ENCODE peak calls at places on chromosomes 4 and X, in seven cellular contexts. U is endothelial cell of umbilical vein, W is fibroblast of pulmonary artery, L is MM.1S, Z is sigmoid colon, V is IMR-90, B is BJ. R is an unnamed sample.
A peak's percentile ranks its signal among the peaks of the same experiment; 100 is the strongest.

GRCh38 chrX:32448320-32448719 is 763.0 kb downstream of the DMD start:
- DNase-seq in Z (no peak), U (no peak), W (no peak), L (peak; percentile 84), B (no peak), V (no peak), R (no peak)

GRCh38 chrX:139203681-139204575 is 326.6 kb upstream of the F9 start:
- DNase-seq in B (no peak), U (no peak), L (peak; percentile 17), Z (no peak), W (no peak), V (no peak), R (peak; percentile 74)

GRCh38 chr4:15778191-15778741 is at the start of gene CD38:
- DNase-seq in L (peak; percentile 86), B (no peak), Z (peak; percentile 69), W (no peak), U (no peak), V (no peak), R (no peak)

GRCh38 chr4:61200195-61200990 is at the start of gene ADGRL3:
- DNase-seq in L (no peak), W (peak; percentile 42), Z (peak; percentile 52), V (peak; percentile 6), U (no peak), B (no peak), R (peak; percentile 86)

GRCh38 chrX:97229318-97229717 is 345.6 kb downstream of the RPA4 start:
- DNase-seq in V (no peak), L (no peak), U (no peak), Z (no peak), B (no peak), W (no peak), R (no peak)

GRCh38 chr4:22491939-22492338 is 23.9 kb downstream of the ADGRA3 start:
- DNase-seq in Z (no peak), V (no peak), L (no peak), B (no peak), U (no peak), W (no peak), R (no peak)

GRCh38 chr4:6331018-6331417 is 61.4 kb downstream of the WFS1 start:
- DNase-seq in W (peak; percentile 33), U (no peak), V (peak; percentile 20), L (peak; percentile 47), B (no peak), Z (no peak), R (no peak)

GRCh38 chrX:46624090-46624786 is 50.7 kb downstream of the CHST7 start:
- DNase-seq in Z (no peak), U (no peak), V (no peak), W (no peak), L (no peak), B (no peak), R (no peak)

GRCh38 chr4:155629183-155629825 is 37.3 kb upstream of the GUCY1A1 start:
- DNase-seq in U (peak; percentile 93), V (peak; percentile 59), B (no peak), Z (no peak), L (no peak), W (peak; percentile 39), R (no peak)

GRCh38 chr4:153816542-153816941 is 27.7 kb upstream of the SFRP2 start:
- DNase-seq in V (no peak), Z (no peak), B (no peak), U (no peak), L (no peak), W (no peak), R (no peak)

GRCh38 chrX:153818571-153819397 is 11.6 kb downstream of the PDZD4 start:
- DNase-seq in U (peak; percentile 23), Z (no peak), L (no peak), B (no peak), W (no peak), V (no peak), R (peak; percentile 73)

GRCh38 chr4:30808266-30808665 is 88.1 kb downstream of the PCDH7 start:
- DNase-seq in L (no peak), B (no peak), V (no peak), U (no peak), Z (no peak), W (peak; percentile 36), R (no peak)

GRCh38 chr4:123819362-123820035 is 422.9 kb downstream of the SPRY1 start:
- DNase-seq in L (no peak), U (no peak), B (no peak), W (peak; percentile 38), Z (no peak), V (no peak), R (no peak)

GRCh38 chrX:115632455-115632854 is 71.5 kb downstream of the PLS3 start:
- DNase-seq in Z (no peak), U (no peak), L (no peak), V (peak; percentile 61), W (no peak), B (no peak), R (no peak)

GRCh38 chr4:1566838-1567518 is 117.1 kb downstream of the FAM53A start:
- DNase-seq in B (no peak), L (no peak), W (no peak), Z (peak; percentile 63), V (no peak), U (no peak), R (no peak)

GRCh38 chrX:283115-283845 is 2.1 kb downstream of the PLCXD1 start:
- DNase-seq in L (peak; percentile 88), Z (peak; percentile 96), U (peak; percentile 89), W (peak; percentile 87), V (peak; percentile 83), B (no peak), R (peak; percentile 90)

GRCh38 chrX:7119927-7120577 is 27.5 kb upstream of the STS start:
- DNase-seq in B (no peak), Z (no peak), V (no peak), W (no peak), L (no peak), U (no peak), R (no peak)

GRCh38 chrX:127577884-127578283 is 474.3 kb downstream of the ACTRT1 start:
- DNase-seq in V (no peak), L (no peak), U (no peak), Z (no peak), B (no peak), W (no peak), R (no peak)

GRCh38 chr4:19063662-19064061 is 1042.1 kb upstream of the LCORL start:
- DNase-seq in U (no peak), L (no peak), V (no peak), W (no peak), Z (no peak), B (no peak), R (no peak)

GRCh38 chr4:159722052-159722451 is 619.2 kb downstream of the RAPGEF2 start:
- DNase-seq in L (no peak), W (no peak), U (no peak), Z (no peak), V (no peak), B (no peak), R (no peak)

GRCh38 chr4:36242629-36243354 is 1.5 kb downstream of the ARAP2 start:
- DNase-seq in U (no peak), L (no peak), B (no peak), Z (no peak), W (no peak), V (no peak), R (no peak)

GRCh38 chr4:37664696-37665095 is 21.5 kb downstream of the RELL1 start:
- DNase-seq in V (no peak), U (no peak), W (no peak), Z (no peak), B (no peak), L (no peak), R (no peak)

GRCh38 chrX:117138070-117138469 is 675.3 kb upstream of the CT83 start:
- DNase-seq in Z (no peak), V (no peak), W (no peak), B (no peak), L (no peak), U (no peak), R (no peak)

GRCh38 chr4:21191304-21191703 is 491.0 kb downstream of the PACRGL start:
- DNase-seq in Z (no peak), L (no peak), V (no peak), B (no peak), W (no peak), U (no peak), R (no peak)
- TF ChIP-seq CTCF in Z (no peak), L (no peak), V (no peak), B (no peak), W (no peak), U (no peak), R (no peak)

DNA sequence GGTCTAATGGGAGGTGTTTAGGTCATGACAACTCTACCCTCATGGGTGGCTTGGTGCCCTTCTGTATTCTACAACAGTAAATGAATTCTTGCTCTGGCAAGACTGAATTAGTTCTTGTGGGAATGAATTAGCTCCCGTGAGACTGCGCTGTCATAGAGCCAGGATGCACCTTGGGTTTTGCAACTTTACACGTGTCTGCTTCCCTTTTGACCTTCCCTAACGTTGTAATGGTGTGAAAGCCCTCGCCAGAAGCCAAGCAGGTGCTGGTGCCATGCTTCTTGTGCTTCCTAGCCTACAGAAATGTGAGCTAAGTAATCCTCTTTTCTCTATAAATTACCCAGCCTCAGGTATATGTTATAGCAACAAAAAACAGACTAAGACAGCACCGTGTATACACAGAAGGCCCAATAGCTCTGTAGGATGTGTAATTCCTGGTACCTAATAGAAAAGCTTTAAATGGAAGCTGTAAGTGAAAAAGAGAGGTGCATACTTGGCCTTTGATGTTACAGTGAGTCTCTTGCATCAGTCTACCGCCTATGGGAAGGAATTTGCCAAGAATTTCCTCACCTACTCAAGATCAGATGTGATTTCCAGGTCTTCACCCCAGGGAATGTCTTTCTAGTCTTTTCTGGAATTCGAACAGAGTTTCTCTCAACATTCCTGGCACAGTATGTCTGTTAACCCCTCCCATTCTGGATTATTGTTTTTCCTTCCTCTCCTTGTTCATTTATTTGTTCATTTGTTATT is 3.2 kb upstream of the ENPEP start:
- DNase-seq in Z (no peak), W (no peak), U (no peak), B (no peak), L (no peak), V (no peak), R (no peak)
- TF ChIP-seq CTCF in Z (no peak), W (no peak), U (no peak), B (no peak), L (no peak), V (no peak), R (no peak)

GRCh38 chrX:82945332-82945731 is 562.8 kb upstream of the POU3F4 start:
- DNase-seq in B (no peak), W (no peak), L (no peak), Z (no peak), U (no peak), V (no peak), R (no peak)
- TF ChIP-seq CTCF in B (no peak), W (no peak), L (no peak), Z (no peak), U (no peak), V (no peak), R (no peak)

GRCh38 chr4:137640156-137640837 is 108.0 kb upstream of the PCDH18 start:
- DNase-seq in Z (no peak), U (no peak), V (no peak), W (no peak), L (no peak), B (no peak), R (no peak)

GRCh38 chr4:137640838-137641158 is 108.5 kb upstream of the PCDH18 start:
- DNase-seq in L (no peak), B (no peak), U (no peak), V (no peak), W (no peak), Z (no peak), R (no peak)

GRCh38 chr4:137644201-137644600 is 111.9 kb upstream of the PCDH18 start:
- DNase-seq in U (peak; percentile 8), L (no peak), B (peak; percentile 12), V (peak; percentile 62), Z (no peak), W (peak; percentile 65), R (no peak)

GRCh38 chr4:137638934-137639333 is 106.6 kb upstream of the PCDH18 start:
- DNase-seq in Z (no peak), W (no peak), V (no peak), L (peak; percentile 27), U (no peak), B (no peak), R (no peak)

GRCh38 chr4:137641554-137641953 is 109.3 kb upstream of the PCDH18 start:
- DNase-seq in B (no peak), Z (no peak), W (peak; percentile 86), V (no peak), U (no peak), L (no peak), R (no peak)
- TF ChIP-seq CTCF in B (no peak), Z (no peak), W (no peak), V (no peak), U (no peak), L (no peak), R (no peak)

R was measured in type B pancreatic cell.